ENCODE peak calls at places on chromosomes 6 and 20, in nine cellular contexts. N is HepG2, S is astrocyte of the spinal cord, E is foreskin fibroblast, I is tibial artery, B is Peyer's patch, L is mucosa of descending colon, J is A673, K is uterus. Q is an unnamed sample.

GRCh38 chr20:50052952-50053789 is 59.8 kb downstream of the UBE2V1 start:
- DNase-seq in B (no peak), I (no peak), K (no peak), S (no peak), L (no peak), J (no peak), E (no peak), N (no peak), Q (no peak)

GRCh38 chr6:37784585-37784967 is 35.0 kb upstream of the ZFAND3 start:
- DNase-seq in J (no peak), L (no peak), S (no peak), I (no peak), N (no peak), B (no peak), E (no peak), K (peak), Q (no peak)

GRCh38 chr6:44697333-44697732 is 309.8 kb downstream of the CDC5L start:
- DNase-seq in N (no peak), E (peak), L (no peak), I (no peak), J (no peak), S (no peak), K (no peak), B (no peak), Q (no peak)

GRCh38 chr6:123316733-123317323 is 319.9 kb downstream of the TRDN start:
- DNase-seq in B (no peak), N (peak), J (peak), I (no peak), E (no peak), L (no peak), S (peak), K (no peak), Q (peak)

GRCh38 chr6:26087284-26088115 is at the start of gene HFE:
- DNase-seq in E (peak), L (peak), J (peak), K (peak), S (peak), I (peak), B (peak), N (peak), Q (peak)

GRCh38 chr6:166586424-166587156 is at the start of gene RAMACL:
- DNase-seq in S (no peak), J (peak), L (peak), E (no peak), B (peak), N (no peak), K (no peak), I (no peak), Q (peak)

GRCh38 chr6:134435814-134436280 is 117.9 kb upstream of the SGK1 start:
- DNase-seq in B (no peak), I (no peak), N (no peak), K (no peak), L (no peak), E (no peak), J (no peak), S (no peak), Q (no peak)

GRCh38 chr20:41619360-41620115 is 1.4 kb upstream of the CHD6 start:
- DNase-seq in N (no peak), B (no peak), J (no peak), S (peak), K (no peak), I (no peak), E (no peak), L (no peak), Q (no peak)

GRCh38 chr6:35259946-35260626 is 551 bp downstream of the ZNF76 start:
- DNase-seq in J (peak), I (peak), N (peak), S (peak), K (peak), E (no peak), L (peak), B (peak), Q (peak)

GRCh38 chr20:53162251-53162835 is 190.2 kb downstream of the TSHZ2 start:
- DNase-seq in K (peak), N (no peak), I (peak), S (peak), J (peak), L (peak), E (no peak), B (peak), Q (peak)
- TF ChIP-seq CTCF in K (no peak), N (no peak), I (no peak), S (peak), J (peak), L (no peak), E (peak), B (no peak), Q (no peak)

DNA sequence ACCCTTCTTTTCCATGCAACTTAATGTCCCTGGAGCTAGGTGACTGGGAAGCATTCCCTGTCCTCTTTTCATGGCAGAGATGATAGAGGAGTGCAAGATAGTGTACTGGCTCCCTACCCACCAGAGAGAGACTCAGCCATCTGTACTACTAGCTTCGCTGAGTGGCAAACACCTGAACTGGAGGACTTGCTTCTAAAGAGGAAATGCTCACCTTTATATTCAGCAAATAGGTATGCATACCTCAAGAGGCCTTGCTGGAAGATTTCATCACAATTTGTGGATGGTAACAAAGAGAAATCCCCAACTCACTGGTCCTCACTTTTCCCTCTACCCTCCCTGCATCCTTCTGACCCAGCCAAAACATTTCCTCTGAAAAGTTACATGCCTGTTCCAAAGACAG is 124.1 kb downstream of the FOXA2 start:
- DNase-seq in B (no peak), E (no peak), N (no peak), L (no peak), S (no peak), J (no peak), K (no peak), I (no peak), Q (no peak)
- TF ChIP-seq CTCF in B (no peak), E (no peak), N (no peak), L (no peak), S (no peak), J (no peak), K (no peak), I (no peak), Q (no peak)

GRCh38 chr6:6584310-6585002 is 4.1 kb upstream of the LY86 start:
- DNase-seq in I (no peak), K (no peak), E (no peak), B (no peak), J (no peak), L (no peak), S (no peak), N (no peak), Q (no peak)
- TF ChIP-seq CTCF in I (no peak), K (no peak), E (no peak), B (no peak), J (no peak), L (no peak), S (no peak), N (peak), Q (peak)

GRCh38 chr6:87817226-87817625 is 115.2 kb upstream of the AKIRIN2 start:
- DNase-seq in N (no peak), E (no peak), K (no peak), B (no peak), S (peak), I (no peak), J (no peak), L (no peak), Q (no peak)
- TF ChIP-seq CTCF in N (no peak), E (no peak), K (no peak), B (no peak), S (no peak), I (no peak), J (no peak), L (no peak), Q (no peak)

GRCh38 chr6:7087491-7087979 is 20.2 kb upstream of the RREB1 start:
- DNase-seq in K (no peak), S (no peak), L (peak), E (no peak), J (no peak), B (peak), I (no peak), N (no peak), Q (no peak)

GRCh38 chr6:7086488-7086887 is 21.3 kb upstream of the RREB1 start:
- DNase-seq in S (peak), N (no peak), I (peak), K (peak), B (peak), J (no peak), L (peak), E (peak), Q (no peak)

GRCh38 chr6:7088076-7088742 is 19.6 kb upstream of the RREB1 start:
- DNase-seq in B (no peak), E (no peak), N (no peak), J (no peak), I (no peak), S (no peak), K (no peak), L (peak), Q (no peak)

GRCh38 chr6:7085911-7086310 is 21.9 kb upstream of the RREB1 start:
- DNase-seq in J (peak), E (peak), B (peak), I (peak), N (no peak), L (peak), S (no peak), K (peak), Q (peak)

DNA sequence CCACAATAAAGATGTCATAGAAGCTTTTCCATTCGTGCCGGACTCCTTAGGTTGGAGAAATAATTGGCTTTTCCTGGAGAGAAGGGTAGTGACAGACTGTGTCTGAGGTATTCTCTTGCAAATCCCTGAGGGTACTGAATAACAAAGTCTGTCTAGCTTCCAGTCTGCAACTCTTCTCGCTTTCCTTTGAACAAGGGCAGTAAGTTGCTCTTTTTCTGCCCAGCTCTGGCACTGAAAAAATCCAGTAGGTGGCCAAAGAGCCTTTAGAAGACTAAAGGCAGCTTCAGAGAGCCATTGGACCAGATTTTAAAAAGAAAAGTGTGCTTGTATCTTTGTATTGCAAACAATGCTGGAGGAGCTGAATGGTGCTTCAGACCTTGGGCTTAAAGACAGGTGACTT is 20.7 kb upstream of the RREB1 start:
- DNase-seq in K (no peak), N (no peak), I (no peak), S (peak), J (peak), B (no peak), E (no peak), L (peak), Q (no peak)
- TF ChIP-seq CTCF in K (peak), N (peak), I (peak), S (peak), J (peak), B (peak), E (peak), L (no peak), Q (no peak)

GRCh38 chr6:97963148-97963680 is 680.2 kb upstream of the MMS22L start:
- DNase-seq in E (no peak), S (peak), B (no peak), L (no peak), N (no peak), I (no peak), J (no peak), K (no peak), Q (peak)

GRCh38 chr6:97958143-97958542 is 675.1 kb upstream of the MMS22L start:
- DNase-seq in N (no peak), K (no peak), B (no peak), S (peak), L (no peak), I (no peak), J (no peak), E (no peak), Q (peak)
- TF ChIP-seq CTCF in N (no peak), K (no peak), B (no peak), S (no peak), L (no peak), I (no peak), J (no peak), E (no peak), Q (peak)

Q was measured in MCF 10A.